ENCODE peak calls at places on chromosome 16, in four cellular contexts. One of them, this sample, is unnamed.
A peak's percentile ranks its signal among the peaks of the same experiment; 100 is the strongest.

GRCh38 chr16:4847774-4848587 is 700 bp downstream of the UBN1 start:
- DNase-seq in HepG2: peak; percentile 29
- DNase-seq in GM12878: no peak
- DNase-seq in K562: peak; percentile 42
- DNase-seq in this sample: no peak

GRCh38 chr16:56226840-56227525 is 35.7 kb downstream of the GNAO1 start:
- DNase-seq in K562: no peak
- DNase-seq in GM12878: no peak
- DNase-seq in HepG2: no peak
- DNase-seq in this sample: no peak

GRCh38 chr16:3582276-3583165 is 5.3 kb upstream of the NLRC3 start:
- DNase-seq in K562: no peak
- DNase-seq in GM12878: no peak
- DNase-seq in HepG2: no peak
- DNase-seq in this sample: no peak

GRCh38 chr16:3999479-3999868 is 116.8 kb downstream of the ADCY9 start:
- DNase-seq in K562: no peak
- DNase-seq in HepG2: no peak
- DNase-seq in GM12878: no peak
- DNase-seq in this sample: no peak

GRCh38 chr16:6611535-6611934 is 721.1 kb upstream of the RBFOX1 start:
- DNase-seq in K562: peak; percentile 11
- DNase-seq in GM12878: no peak
- DNase-seq in HepG2: no peak
- DNase-seq in this sample: peak; percentile 7

GRCh38 chr16:67249178-67249759 is 490 bp downstream of the SLC9A5 start:
- DNase-seq in GM12878: no peak
- DNase-seq in HepG2: no peak
- DNase-seq in K562: no peak
- DNase-seq in this sample: no peak

GRCh38 chr16:73204359-73205152 is 156.6 kb upstream of the ZFHX3 start:
- DNase-seq in HepG2: no peak
- DNase-seq in K562: no peak
- DNase-seq in GM12878: no peak
- DNase-seq in this sample: no peak

GRCh38 chr16:12545792-12546342 is 257.8 kb downstream of the CPPED1 start:
- DNase-seq in GM12878: peak; percentile 57
- DNase-seq in HepG2: no peak
- DNase-seq in K562: no peak
- DNase-seq in this sample: no peak

GRCh38 chr16:10765772-10766171 is 22.1 kb downstream of the NUBP1 start:
- DNase-seq in K562: no peak
- DNase-seq in GM12878: peak; percentile 33
- DNase-seq in HepG2: no peak
- DNase-seq in this sample: no peak

GRCh38 chr16:6694636-6695035 is 638.0 kb upstream of the RBFOX1 start:
- DNase-seq in HepG2: no peak
- DNase-seq in K562: no peak
- DNase-seq in GM12878: no peak
- DNase-seq in this sample: no peak

GRCh38 chr16:11880047-11880446 is 28.7 kb upstream of the RSL1D1 start:
- DNase-seq in GM12878: no peak
- DNase-seq in K562: no peak
- DNase-seq in HepG2: no peak
- DNase-seq in this sample: no peak

GRCh38 chr16:51431517-51432241 is 280.6 kb upstream of the SALL1 start:
- DNase-seq in HepG2: no peak
- DNase-seq in GM12878: no peak
- DNase-seq in K562: no peak
- DNase-seq in this sample: no peak

GRCh38 chr16:53805747-53806146 is 101.8 kb downstream of the FTO start:
- DNase-seq in K562: no peak
- DNase-seq in GM12878: no peak
- DNase-seq in HepG2: no peak
- DNase-seq in this sample: no peak

GRCh38 chr16:61128545-61129323 is 907.5 kb downstream of the CDH8 start:
- DNase-seq in HepG2: no peak
- DNase-seq in K562: no peak
- DNase-seq in GM12878: no peak
- DNase-seq in this sample: no peak

GRCh38 chr16:2846511-2847310 is 11.3 kb downstream of the PRSS22 start:
- DNase-seq in HepG2: no peak
- DNase-seq in GM12878: no peak
- DNase-seq in K562: no peak
- DNase-seq in this sample: no peak

GRCh38 chr16:1357906-1358566 is 6.3 kb downstream of the GNPTG start:
- DNase-seq in GM12878: no peak
- DNase-seq in K562: no peak
- DNase-seq in HepG2: no peak
- DNase-seq in this sample: no peak

GRCh38 chr16:86505899-86506864 is 4.1 kb upstream of the FOXF1 start:
- DNase-seq in GM12878: no peak
- DNase-seq in K562: no peak
- DNase-seq in HepG2: no peak
- DNase-seq in this sample: no peak
- TF ChIP-seq EZH2 in GM12878: no peak
- TF ChIP-seq EZH2 in K562: no peak
- TF ChIP-seq EZH2 in HepG2: peak; percentile 96
- TF ChIP-seq EZH2 in this sample: peak; percentile 21

GRCh38 chr16:68310441-68311315 is at the start of the genes PRMT7 and SLC7A6OS:
- DNase-seq in K562: peak; percentile 96
- DNase-seq in GM12878: peak; percentile 65
- DNase-seq in HepG2: peak; percentile 90
- DNase-seq in this sample: peak; percentile 67
- TF ChIP-seq EP300 in K562: no peak
- TF ChIP-seq EP300 in GM12878: no peak
- TF ChIP-seq EP300 in HepG2: no peak
- TF ChIP-seq EP300 in this sample: no peak

DNA sequence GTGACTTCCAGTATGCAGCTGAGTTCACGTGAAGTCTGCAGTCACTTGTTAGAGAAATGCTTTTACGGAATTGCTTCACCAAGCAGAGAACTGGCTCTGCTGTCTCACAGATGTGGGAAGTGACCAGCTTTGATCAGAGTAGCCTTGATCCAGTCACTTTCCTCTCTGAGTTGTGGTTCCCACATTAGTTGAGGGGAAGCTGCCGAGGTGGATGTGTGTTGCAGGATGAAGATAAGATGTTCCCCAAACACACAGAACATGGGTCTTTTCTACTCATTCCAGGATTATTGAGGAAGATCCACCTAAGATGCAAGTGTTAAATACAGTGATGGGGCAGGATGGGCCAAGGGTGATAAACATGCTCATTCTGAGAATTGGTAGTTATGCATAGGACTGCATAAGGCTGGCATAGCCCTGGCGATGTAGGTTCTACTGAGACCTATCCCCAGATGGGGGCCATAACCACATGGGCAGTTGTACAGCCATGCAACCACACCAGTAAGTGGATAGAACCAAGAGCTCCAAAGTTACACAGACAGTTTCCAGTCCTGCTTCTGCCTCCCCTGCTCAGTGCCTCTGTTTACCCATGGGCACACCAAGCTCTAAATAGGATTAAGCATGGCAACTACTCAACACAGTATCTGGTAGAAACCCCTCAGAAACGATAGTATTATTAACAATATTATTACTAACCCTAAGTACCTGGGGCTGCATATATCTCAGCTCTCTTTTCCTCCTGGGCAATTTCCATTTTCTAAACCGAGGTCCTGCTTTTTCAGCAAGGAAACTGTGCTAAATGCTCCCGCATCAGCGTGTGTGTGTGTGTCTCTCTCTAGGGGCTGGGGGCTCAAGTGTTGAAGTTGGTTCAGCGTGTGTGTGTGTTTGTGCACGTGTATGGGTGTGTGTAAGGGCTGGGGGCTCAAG is 169.0 kb upstream of the MAF start:
- DNase-seq in HepG2: no peak
- DNase-seq in K562: peak; percentile 16
- DNase-seq in GM12878: no peak
- DNase-seq in this sample: no peak
- TF ChIP-seq RAD21 in HepG2: no peak
- TF ChIP-seq RAD21 in K562: no peak
- TF ChIP-seq RAD21 in GM12878: no peak
- TF ChIP-seq RAD21 in this sample: no peak

GRCh38 chr16:31529398-31530312 is 2.0 kb downstream of the AHSP start:
- DNase-seq in K562: peak; percentile 77
- DNase-seq in HepG2: no peak
- DNase-seq in GM12878: no peak
- DNase-seq in this sample: peak; percentile 58
- TF ChIP-seq EZH2 in K562: no peak
- TF ChIP-seq EZH2 in HepG2: peak; percentile 89
- TF ChIP-seq EZH2 in GM12878: no peak
- TF ChIP-seq EZH2 in this sample: peak; percentile 15

GRCh38 chr16:14072360-14072759 is 1.2 kb downstream of the MRTFB start:
- DNase-seq in K562: no peak
- DNase-seq in HepG2: no peak
- DNase-seq in GM12878: no peak
- DNase-seq in this sample: no peak

GRCh38 chr16:14071576-14072271 is 605 bp downstream of the MRTFB start:
- DNase-seq in HepG2: peak; percentile 30
- DNase-seq in K562: no peak
- DNase-seq in GM12878: no peak
- DNase-seq in this sample: no peak

GRCh38 chr16:14070555-14070876 is 603 bp upstream of the MRTFB start:
- DNase-seq in K562: no peak
- DNase-seq in GM12878: no peak
- DNase-seq in HepG2: no peak
- DNase-seq in this sample: no peak

GRCh38 chr16:14069818-14070217 is 1.3 kb upstream of the MRTFB start:
- DNase-seq in HepG2: no peak
- DNase-seq in K562: no peak
- DNase-seq in GM12878: no peak
- DNase-seq in this sample: no peak

GRCh38 chr16:14070877-14071575 is at the start of gene MRTFB:
- DNase-seq in GM12878: peak; percentile 25
- DNase-seq in HepG2: peak; percentile 80
- DNase-seq in K562: peak; percentile 90
- DNase-seq in this sample: peak; percentile 94
- TF ChIP-seq EP300 in GM12878: no peak
- TF ChIP-seq EP300 in HepG2: no peak
- TF ChIP-seq EP300 in K562: no peak
- TF ChIP-seq EP300 in this sample: no peak

GRCh38 chr16:84247341-84247740 is 7.5 kb upstream of the KCNG4 start:
- DNase-seq in GM12878: no peak
- DNase-seq in HepG2: no peak
- DNase-seq in K562: no peak
- DNase-seq in this sample: no peak

GRCh38 chr16:84244728-84245127 is 4.9 kb upstream of the KCNG4 start:
- DNase-seq in GM12878: no peak
- DNase-seq in K562: no peak
- DNase-seq in HepG2: no peak
- DNase-seq in this sample: no peak

GRCh38 chr16:84246679-84247077 is 6.9 kb upstream of the KCNG4 start:
- DNase-seq in GM12878: no peak
- DNase-seq in HepG2: no peak
- DNase-seq in K562: peak; percentile 65
- DNase-seq in this sample: no peak

GRCh38 chr16:84247844-84248243 is 8.0 kb upstream of the KCNG4 start:
- DNase-seq in K562: no peak
- DNase-seq in GM12878: no peak
- DNase-seq in HepG2: no peak
- DNase-seq in this sample: no peak

DNA sequence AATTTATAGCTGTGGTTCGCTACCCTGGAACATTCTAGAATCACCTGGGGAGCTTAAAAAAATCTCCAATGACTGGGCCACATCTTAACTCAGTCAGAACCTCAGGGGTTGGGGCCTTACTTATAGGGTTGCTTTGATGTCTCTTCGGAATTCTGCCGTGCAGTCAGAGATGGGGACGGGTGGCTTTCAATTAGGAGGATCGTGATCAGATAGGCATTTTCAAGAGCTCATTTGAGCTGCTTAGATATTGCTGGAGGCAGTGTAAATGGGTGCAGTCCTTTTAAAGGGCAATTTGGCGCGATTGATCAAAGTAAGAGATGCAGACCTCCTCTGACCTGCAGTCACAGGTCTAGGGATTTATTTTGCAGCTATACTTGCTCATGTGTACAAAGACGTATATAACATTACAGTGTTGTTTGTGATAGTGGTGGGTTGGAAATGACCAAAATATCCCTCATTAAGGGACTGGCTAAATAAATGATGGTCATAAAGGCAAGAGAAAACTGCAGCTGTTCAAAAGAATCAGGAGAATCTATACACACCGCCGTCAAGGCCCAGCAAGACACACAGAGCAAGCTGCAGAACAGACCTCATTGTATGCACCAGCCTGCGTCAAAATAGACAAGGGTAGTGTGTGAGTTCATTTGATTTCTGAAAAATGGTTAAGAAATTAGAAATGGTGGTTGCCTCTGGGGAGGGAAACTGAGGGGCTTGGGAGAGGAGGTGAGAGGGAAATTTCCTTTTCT is 6.3 kb upstream of the KCNG4 start:
- DNase-seq in HepG2: no peak
- DNase-seq in GM12878: no peak
- DNase-seq in K562: no peak
- DNase-seq in this sample: no peak
- TF ChIP-seq RAD21 in HepG2: no peak
- TF ChIP-seq RAD21 in GM12878: no peak
- TF ChIP-seq RAD21 in K562: no peak
- TF ChIP-seq RAD21 in this sample: no peak

GRCh38 chr16:85847681-85848601 is 48.4 kb downstream of the COX4I1 start:
- DNase-seq in GM12878: no peak
- DNase-seq in HepG2: peak; percentile 96
- DNase-seq in K562: no peak
- DNase-seq in this sample: no peak
- TF ChIP-seq EZH2 in GM12878: no peak
- TF ChIP-seq EZH2 in HepG2: no peak
- TF ChIP-seq EZH2 in K562: no peak
- TF ChIP-seq EZH2 in this sample: no peak

This sample was measured in H1.